ENCODE peak calls at places on chromosomes 2 and 18, in seven cellular contexts. One of them, this sample, is unnamed. For H3K9me3, the result is how much of the 10 kb centered on the place peaks cover.

GRCh38 chr2:172735646-172736418 is at the start of gene RAPGEF4:
- DNase-seq in tibial nerve: no peak
- DNase-seq in GM12878: no peak
- DNase-seq in sigmoid colon: no peak
- DNase-seq in mucosa of descending colon: no peak
- DNase-seq in pancreas: no peak
- DNase-seq in heart right ventricle: no peak
- DNase-seq in this sample: no peak

GRCh38 chr2:234128606-234129005 is 78.1 kb downstream of the SPP2 start:
- DNase-seq in mucosa of descending colon: no peak
- DNase-seq in pancreas: no peak
- DNase-seq in heart right ventricle: no peak
- DNase-seq in GM12878: no peak
- DNase-seq in tibial nerve: no peak
- DNase-seq in sigmoid colon: no peak
- DNase-seq in this sample: no peak

GRCh38 chr2:162582357-162582798 is 238.4 kb downstream of the GCA start:
- DNase-seq in sigmoid colon: no peak
- DNase-seq in GM12878: no peak
- DNase-seq in heart right ventricle: no peak
- DNase-seq in tibial nerve: no peak
- DNase-seq in pancreas: peak
- DNase-seq in mucosa of descending colon: peak
- DNase-seq in this sample: no peak

GRCh38 chr2:75202359-75202758 is 3.0 kb upstream of the TACR1 start:
- DNase-seq in heart right ventricle: no peak
- DNase-seq in pancreas: no peak
- DNase-seq in mucosa of descending colon: no peak
- DNase-seq in GM12878: no peak
- DNase-seq in tibial nerve: no peak
- DNase-seq in sigmoid colon: no peak
- DNase-seq in this sample: no peak

GRCh38 chr2:31319391-31320175 is 85.6 kb downstream of the EHD3 start:
- DNase-seq in tibial nerve: no peak
- DNase-seq in sigmoid colon: peak
- DNase-seq in mucosa of descending colon: peak
- DNase-seq in pancreas: no peak
- DNase-seq in GM12878: peak
- DNase-seq in heart right ventricle: no peak
- DNase-seq in this sample: peak

GRCh38 chr2:119549236-119549635 is 5.0 kb downstream of the CFAP221 start:
- DNase-seq in pancreas: no peak
- DNase-seq in GM12878: no peak
- DNase-seq in sigmoid colon: no peak
- DNase-seq in heart right ventricle: no peak
- DNase-seq in mucosa of descending colon: no peak
- DNase-seq in tibial nerve: no peak
- DNase-seq in this sample: no peak

GRCh38 chr2:135151615-135152014 is 99.5 kb downstream of the RAB3GAP1 start:
- DNase-seq in GM12878: no peak
- DNase-seq in sigmoid colon: no peak
- DNase-seq in pancreas: no peak
- DNase-seq in heart right ventricle: no peak
- DNase-seq in tibial nerve: no peak
- DNase-seq in mucosa of descending colon: no peak
- DNase-seq in this sample: no peak

GRCh38 chr2:128534688-128535392 is 216.2 kb upstream of the HS6ST1 start:
- DNase-seq in mucosa of descending colon: no peak
- DNase-seq in sigmoid colon: peak
- DNase-seq in tibial nerve: no peak
- DNase-seq in heart right ventricle: no peak
- DNase-seq in pancreas: no peak
- DNase-seq in GM12878: no peak
- DNase-seq in this sample: no peak

GRCh38 chr2:234953116-234954031 is 1.6 kb downstream of the SH3BP4 start:
- DNase-seq in pancreas: no peak
- DNase-seq in tibial nerve: no peak
- DNase-seq in sigmoid colon: peak
- DNase-seq in GM12878: no peak
- DNase-seq in mucosa of descending colon: peak
- DNase-seq in heart right ventricle: no peak
- DNase-seq in this sample: peak

GRCh38 chr2:70255637-70256314 is 2.2 kb upstream of the PCYOX1 start:
- DNase-seq in tibial nerve: no peak
- DNase-seq in pancreas: no peak
- DNase-seq in mucosa of descending colon: no peak
- DNase-seq in GM12878: no peak
- DNase-seq in sigmoid colon: no peak
- DNase-seq in heart right ventricle: no peak
- DNase-seq in this sample: no peak

GRCh38 chr2:45278345-45279078 is 269.3 kb upstream of the SIX2 start:
- DNase-seq in tibial nerve: no peak
- DNase-seq in sigmoid colon: no peak
- DNase-seq in pancreas: no peak
- DNase-seq in GM12878: no peak
- DNase-seq in heart right ventricle: no peak
- DNase-seq in mucosa of descending colon: no peak
- DNase-seq in this sample: no peak

GRCh38 chr2:197184959-197185586 is 125.5 kb downstream of the ANKRD44 start:
- DNase-seq in mucosa of descending colon: no peak
- DNase-seq in heart right ventricle: peak
- DNase-seq in sigmoid colon: peak
- DNase-seq in tibial nerve: peak
- DNase-seq in pancreas: peak
- DNase-seq in GM12878: no peak
- DNase-seq in this sample: peak

GRCh38 chr18:69567813-69568488 is 167.3 kb downstream of the DOK6 start:
- DNase-seq in heart right ventricle: no peak
- DNase-seq in pancreas: no peak
- DNase-seq in tibial nerve: no peak
- DNase-seq in GM12878: no peak
- DNase-seq in sigmoid colon: no peak
- DNase-seq in mucosa of descending colon: no peak
- DNase-seq in this sample: no peak

GRCh38 chr2:54531558-54531957 is 75.4 kb downstream of the SPTBN1 start:
- DNase-seq in pancreas: no peak
- DNase-seq in GM12878: no peak
- DNase-seq in mucosa of descending colon: no peak
- DNase-seq in tibial nerve: no peak
- DNase-seq in sigmoid colon: no peak
- DNase-seq in heart right ventricle: no peak
- DNase-seq in this sample: no peak

GRCh38 chr2:79985571-79985970 is 319.0 kb downstream of the LRRTM1 start:
- DNase-seq in mucosa of descending colon: no peak
- DNase-seq in sigmoid colon: no peak
- DNase-seq in tibial nerve: no peak
- DNase-seq in GM12878: no peak
- DNase-seq in pancreas: no peak
- DNase-seq in heart right ventricle: no peak
- DNase-seq in this sample: no peak

GRCh38 chr18:32771169-32771751 is 1.6 kb downstream of the KLHL14 start:
- DNase-seq in sigmoid colon: no peak
- DNase-seq in heart right ventricle: no peak
- DNase-seq in pancreas: no peak
- DNase-seq in mucosa of descending colon: peak
- DNase-seq in GM12878: no peak
- DNase-seq in tibial nerve: no peak
- DNase-seq in this sample: no peak

GRCh38 chr2:28779020-28779419 is 27.4 kb downstream of the PPP1CB start:
- DNase-seq in heart right ventricle: no peak
- DNase-seq in tibial nerve: no peak
- DNase-seq in mucosa of descending colon: no peak
- DNase-seq in pancreas: no peak
- DNase-seq in GM12878: no peak
- DNase-seq in sigmoid colon: no peak
- DNase-seq in this sample: no peak

GRCh38 chr18:45517181-45517741 is 98.0 kb upstream of the SLC14A2 start:
- DNase-seq in sigmoid colon: peak
- DNase-seq in heart right ventricle: peak
- DNase-seq in mucosa of descending colon: no peak
- DNase-seq in pancreas: no peak
- DNase-seq in tibial nerve: peak
- DNase-seq in GM12878: no peak
- DNase-seq in this sample: peak

GRCh38 chr18:22667616-22668422 is 250.1 kb upstream of the CTAGE1 start:
- DNase-seq in GM12878: peak
- DNase-seq in heart right ventricle: no peak
- DNase-seq in tibial nerve: no peak
- DNase-seq in pancreas: no peak
- DNase-seq in sigmoid colon: no peak
- DNase-seq in mucosa of descending colon: no peak
- DNase-seq in this sample: no peak

GRCh38 chr2:130769343-130769907 is 14.1 kb downstream of the AMER3 start:
- DNase-seq in pancreas: no peak
- DNase-seq in heart right ventricle: no peak
- DNase-seq in mucosa of descending colon: no peak
- DNase-seq in sigmoid colon: no peak
- DNase-seq in GM12878: no peak
- DNase-seq in tibial nerve: no peak
- DNase-seq in this sample: no peak

GRCh38 chr18:44537521-44537920 is 143.2 kb upstream of the SETBP1 start:
- DNase-seq in GM12878: no peak
- DNase-seq in mucosa of descending colon: no peak
- DNase-seq in heart right ventricle: no peak
- DNase-seq in tibial nerve: no peak
- DNase-seq in sigmoid colon: no peak
- DNase-seq in pancreas: no peak
- DNase-seq in this sample: peak

GRCh38 chr18:10454800-10455550 is 540 bp downstream of the APCDD1 start:
- DNase-seq in heart right ventricle: peak
- DNase-seq in sigmoid colon: no peak
- DNase-seq in tibial nerve: no peak
- DNase-seq in GM12878: no peak
- DNase-seq in pancreas: peak
- DNase-seq in mucosa of descending colon: peak
- DNase-seq in this sample: no peak

GRCh38 chr2:168819829-168820489 is 17.5 kb downstream of the NOSTRIN start:
- DNase-seq in mucosa of descending colon: no peak
- DNase-seq in tibial nerve: no peak
- DNase-seq in GM12878: no peak
- DNase-seq in heart right ventricle: no peak
- DNase-seq in sigmoid colon: no peak
- DNase-seq in pancreas: no peak
- DNase-seq in this sample: no peak

GRCh38 chr2:196480653-196481322 is 158.7 kb upstream of the CCDC150 start:
- DNase-seq in GM12878: no peak
- DNase-seq in sigmoid colon: no peak
- DNase-seq in pancreas: no peak
- DNase-seq in mucosa of descending colon: no peak
- DNase-seq in heart right ventricle: no peak
- DNase-seq in tibial nerve: no peak
- DNase-seq in this sample: no peak

GRCh38 chr2:165069131-165069530 is 113.8 kb upstream of the SLC38A11 start:
- DNase-seq in sigmoid colon: no peak
- DNase-seq in mucosa of descending colon: no peak
- DNase-seq in GM12878: no peak
- DNase-seq in pancreas: no peak
- DNase-seq in tibial nerve: no peak
- DNase-seq in heart right ventricle: no peak
- DNase-seq in this sample: no peak

GRCh38 chr2:165070089-165070488 is 114.8 kb upstream of the SLC38A11 start:
- DNase-seq in tibial nerve: no peak
- DNase-seq in sigmoid colon: no peak
- DNase-seq in mucosa of descending colon: no peak
- DNase-seq in heart right ventricle: no peak
- DNase-seq in pancreas: no peak
- DNase-seq in GM12878: no peak
- DNase-seq in this sample: no peak

GRCh38 chr2:165064743-165065142 is 109.4 kb upstream of the SLC38A11 start:
- DNase-seq in mucosa of descending colon: no peak
- DNase-seq in heart right ventricle: no peak
- DNase-seq in tibial nerve: no peak
- DNase-seq in sigmoid colon: no peak
- DNase-seq in GM12878: no peak
- DNase-seq in pancreas: no peak
- DNase-seq in this sample: no peak

GRCh38 chr2:165067958-165068612 is 112.8 kb upstream of the SLC38A11 start:
- DNase-seq in pancreas: peak
- DNase-seq in mucosa of descending colon: peak
- DNase-seq in GM12878: no peak
- DNase-seq in tibial nerve: no peak
- DNase-seq in sigmoid colon: no peak
- DNase-seq in heart right ventricle: peak
- DNase-seq in this sample: no peak
- H3K4me3 ChIP-seq in pancreas: no peak
- H3K4me3 ChIP-seq in mucosa of descending colon: no peak
- H3K4me3 ChIP-seq in GM12878: no peak
- H3K4me3 ChIP-seq in tibial nerve: no peak
- H3K4me3 ChIP-seq in sigmoid colon: no peak
- H3K4me3 ChIP-seq in heart right ventricle: no peak
- H3K4me3 ChIP-seq in this sample: no peak

DNA sequence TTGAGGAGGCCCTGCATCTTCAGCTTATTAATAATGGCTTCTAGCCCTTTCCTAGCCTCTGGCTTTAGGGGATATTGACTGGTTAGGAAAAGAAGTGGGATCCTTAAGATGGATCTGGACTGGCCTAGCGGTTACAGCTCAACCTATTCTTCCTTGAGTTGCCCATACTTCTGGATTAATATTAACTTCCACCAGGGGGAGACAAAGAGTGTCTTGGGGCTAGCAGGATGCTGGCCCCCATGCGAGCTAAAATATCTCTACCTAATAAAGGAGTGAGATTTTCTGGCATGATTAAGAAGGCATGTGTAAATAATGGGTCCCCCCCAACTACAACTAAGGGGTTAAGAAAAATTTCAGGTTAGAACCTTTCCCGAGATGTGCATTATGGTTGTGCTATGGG is 23.2 kb upstream of the PLA2R1 start:
- DNase-seq in mucosa of descending colon: no peak
- DNase-seq in pancreas: no peak
- DNase-seq in tibial nerve: no peak
- DNase-seq in sigmoid colon: no peak
- DNase-seq in GM12878: no peak
- DNase-seq in heart right ventricle: no peak
- DNase-seq in this sample: no peak
- H3K9me3 ChIP-seq in mucosa of descending colon: half or more
- H3K9me3 ChIP-seq in pancreas: under half
- H3K9me3 ChIP-seq in tibial nerve: under half
- H3K9me3 ChIP-seq in sigmoid colon: under half
- H3K9me3 ChIP-seq in GM12878: under half
- H3K9me3 ChIP-seq in heart right ventricle: half or more
- H3K9me3 ChIP-seq in this sample: half or more

GRCh38 chr2:125224188-125224587 is 1199.1 kb downstream of the CNTNAP5 start:
- DNase-seq in GM12878: no peak
- DNase-seq in pancreas: no peak
- DNase-seq in sigmoid colon: no peak
- DNase-seq in heart right ventricle: no peak
- DNase-seq in mucosa of descending colon: no peak
- DNase-seq in tibial nerve: no peak
- DNase-seq in this sample: no peak

GRCh38 chr2:125227843-125228392 is 1202.8 kb downstream of the CNTNAP5 start:
- DNase-seq in sigmoid colon: no peak
- DNase-seq in GM12878: no peak
- DNase-seq in tibial nerve: no peak
- DNase-seq in pancreas: no peak
- DNase-seq in mucosa of descending colon: no peak
- DNase-seq in heart right ventricle: no peak
- DNase-seq in this sample: no peak

GRCh38 chr2:125224830-125225229 is 1199.7 kb downstream of the CNTNAP5 start:
- DNase-seq in heart right ventricle: no peak
- DNase-seq in tibial nerve: no peak
- DNase-seq in pancreas: no peak
- DNase-seq in sigmoid colon: no peak
- DNase-seq in GM12878: no peak
- DNase-seq in mucosa of descending colon: peak
- DNase-seq in this sample: no peak
- TF ChIP-seq CTCF in heart right ventricle: no peak
- TF ChIP-seq CTCF in tibial nerve: no peak
- TF ChIP-seq CTCF in pancreas: no peak
- TF ChIP-seq CTCF in sigmoid colon: no peak
- TF ChIP-seq CTCF in GM12878: no peak
- TF ChIP-seq CTCF in mucosa of descending colon: no peak
- TF ChIP-seq CTCF in this sample: no peak

GRCh38 chr2:218852911-218853667 is 6.5 kb upstream of the WNT6 start:
- DNase-seq in sigmoid colon: no peak
- DNase-seq in tibial nerve: peak
- DNase-seq in heart right ventricle: no peak
- DNase-seq in mucosa of descending colon: peak
- DNase-seq in pancreas: no peak
- DNase-seq in GM12878: no peak
- DNase-seq in this sample: peak
- H3K4me3 ChIP-seq in sigmoid colon: no peak
- H3K4me3 ChIP-seq in tibial nerve: no peak
- H3K4me3 ChIP-seq in heart right ventricle: no peak
- H3K4me3 ChIP-seq in mucosa of descending colon: no peak
- H3K4me3 ChIP-seq in pancreas: no peak
- H3K4me3 ChIP-seq in GM12878: no peak
- H3K4me3 ChIP-seq in this sample: no peak

This sample was measured in tibial artery.